ENCODE peak calls at places on chromosomes 7 and 10, in four cellular contexts. W is dorsolateral prefrontal cortex, X is heart left ventricle, U is MCF 10A. V is an unnamed sample.
A peak's percentile ranks its signal among the peaks of the same experiment; 100 is the strongest.

GRCh38 chr7:50633414-50633710 is 68.2 kb upstream of the DDC start:
- DNase-seq in X (no peak), W (no peak), U (peak; percentile 20), V (peak; percentile 10)

GRCh38 chr7:120864146-120864920 is 6.4 kb upstream of the TSPAN12 start:
- DNase-seq in X (no peak), U (no peak), W (peak; percentile 37), V (no peak)

GRCh38 chr7:27199820-27200760 is at the start of gene HOXA13:
- DNase-seq in W (no peak), U (no peak), X (no peak), V (peak; percentile 94)

GRCh38 chr7:73970801-73971229 is 57.2 kb upstream of the ELN start:
- DNase-seq in U (no peak), X (no peak), W (no peak), V (no peak)

GRCh38 chr10:122554576-122554975 is 6.0 kb upstream of the DMBT1 start:
- DNase-seq in W (no peak), U (no peak), X (no peak), V (no peak)

GRCh38 chr7:121795736-121796135 is 77.2 kb upstream of the PTPRZ1 start:
- DNase-seq in W (no peak), U (peak; percentile 79), X (no peak), V (no peak)

GRCh38 chr7:1948887-1949680 is 279.0 kb downstream of the ELFN1 start:
- DNase-seq in U (no peak), X (peak; percentile 42), W (no peak), V (no peak)

GRCh38 chr10:66378117-66378876 is 547.5 kb upstream of the LRRTM3 start:
- DNase-seq in W (no peak), U (peak; percentile 52), X (no peak), V (peak; percentile 2)

GRCh38 chr10:89250814-89251416 is 660 bp downstream of the LIPA start:
- DNase-seq in X (no peak), U (no peak), W (no peak), V (no peak)

GRCh38 chr7:95725170-95725569 is 47.2 kb upstream of the DYNC1I1 start:
- DNase-seq in W (no peak), X (no peak), U (peak; percentile 21), V (no peak)

GRCh38 chr10:77279207-77279606 is 358.4 kb downstream of the KCNMA1 start:
- DNase-seq in U (no peak), W (no peak), X (no peak), V (peak; percentile 65)

GRCh38 chr7:77434570-77434969 is 18.4 kb upstream of the GSAP start:
- DNase-seq in X (no peak), U (no peak), W (no peak), V (peak; percentile 72)

GRCh38 chr10:75083972-75084833 is 27.3 kb upstream of the SAMD8 start:
- DNase-seq in U (no peak), W (no peak), X (no peak), V (peak; percentile 38)

GRCh38 chr7:80581472-80581871 is 57.0 kb upstream of the CD36 start:
- DNase-seq in W (no peak), U (peak; percentile 48), X (no peak), V (peak; percentile 82)

GRCh38 chr7:96131525-96131924 is 190.4 kb downstream of the SLC25A13 start:
- DNase-seq in W (no peak), U (no peak), X (no peak), V (no peak)

GRCh38 chr10:104811166-104811565 is 170.1 kb downstream of the SORCS3 start:
- DNase-seq in U (peak; percentile 36), W (no peak), X (no peak), V (no peak)

DNA sequence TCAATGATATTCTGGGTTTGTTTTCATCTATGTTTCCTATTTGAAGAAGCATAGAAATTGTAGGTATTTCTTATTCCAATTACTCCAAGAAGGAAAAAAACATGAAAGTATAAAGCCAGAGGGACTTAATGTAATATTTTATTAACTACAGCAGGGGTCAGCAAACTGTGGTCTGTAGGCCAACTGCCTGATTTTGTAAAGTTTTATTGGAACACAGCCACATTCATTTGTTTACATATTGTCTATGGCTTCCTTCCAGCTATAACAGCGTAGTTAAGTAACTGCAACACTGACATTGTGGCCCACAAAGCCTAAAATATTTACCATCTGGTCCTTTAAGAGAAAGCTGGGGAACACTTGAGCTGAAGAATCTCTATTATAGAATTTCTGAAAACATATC is 306.2 kb downstream of the BICC1 start:
- DNase-seq in W (no peak), U (peak; percentile 85), X (no peak), V (peak; percentile 83)
- TF ChIP-seq CTCF in W (no peak), U (peak; percentile 11), X (no peak), V (no peak)

GRCh38 chr10:12949248-12949647 is 52.3 kb downstream of the CCDC3 start:
- DNase-seq in W (no peak), U (no peak), X (no peak), V (no peak)
- TF ChIP-seq CTCF in W (no peak), U (no peak), X (no peak), V (no peak)

DNA sequence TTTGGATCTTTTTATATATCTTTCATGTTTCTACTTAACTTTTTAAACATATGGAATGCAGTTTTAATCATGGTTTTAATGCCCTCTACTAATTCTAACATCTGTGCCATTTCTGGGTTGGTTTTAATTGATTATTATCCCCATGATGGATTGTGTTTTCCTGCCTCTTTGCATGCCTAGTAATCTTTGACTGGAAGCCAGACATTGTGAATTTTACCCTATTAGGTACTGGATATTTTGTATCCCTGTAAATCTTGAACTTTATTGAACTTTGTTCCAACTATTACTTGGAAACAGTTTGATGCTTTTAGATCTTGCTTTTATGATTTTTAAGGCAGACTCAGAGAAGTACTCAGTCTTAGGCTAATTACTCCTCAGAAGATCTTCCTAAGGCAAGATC is 16.0 kb upstream of the RBM20 start:
- DNase-seq in W (no peak), X (no peak), U (no peak), V (no peak)
- TF ChIP-seq CTCF in W (no peak), X (no peak), U (no peak), V (no peak)

GRCh38 chr7:39810204-39810642 is 139.8 kb upstream of the CDK13 start:
- DNase-seq in X (no peak), W (no peak), U (peak; percentile 13), V (no peak)
- TF ChIP-seq CTCF in X (no peak), W (no peak), U (no peak), V (no peak)

V was measured in foreskin fibroblast.